ENCODE peak calls at places on chromosomes 11 and 22, in six cellular contexts. Y is A549, I is HepG2, B is GM12878, F is endothelial cell of umbilical vein, H is K562. R is an unnamed sample.

GRCh38 chr11:17605736-17606135 is 58.7 kb downstream of the OTOG start:
- DNase-seq in Y (no peak), I (no peak), B (no peak), F (no peak), H (no peak), R (no peak)

GRCh38 chr22:23079814-23080521 is 9.6 kb downstream of the GNAZ start:
- DNase-seq in Y (no peak), I (peak), B (no peak), F (no peak), H (no peak), R (no peak)

GRCh38 chr11:65489061-65489705 is 9.7 kb upstream of the MALAT1 start:
- DNase-seq in Y (no peak), I (peak), B (no peak), F (peak), H (peak), R (no peak)

GRCh38 chr11:17581732-17582053 is 34.6 kb downstream of the OTOG start:
- DNase-seq in Y (no peak), I (no peak), B (no peak), F (no peak), H (no peak), R (no peak)

GRCh38 chr11:128709402-128709801 is 15.5 kb downstream of the FLI1 start:
- DNase-seq in Y (no peak), I (peak), B (no peak), F (peak), H (no peak), R (no peak)

GRCh38 chr11:1259076-1259461 is 36.2 kb downstream of the MUC5B start:
- DNase-seq in Y (no peak), I (no peak), B (no peak), F (no peak), H (no peak), R (no peak)

GRCh38 chr22:31233001-31233400 is 20.9 kb downstream of the LIMK2 start:
- DNase-seq in Y (no peak), I (no peak), B (no peak), F (peak), H (no peak), R (peak)

GRCh38 chr11:39247570-39248137 is 2211.8 kb downstream of the LRRC4C start:
- DNase-seq in Y (no peak), I (no peak), B (no peak), F (no peak), H (no peak), R (no peak)

GRCh38 chr11:13135385-13136271 is 126.5 kb downstream of the RASSF10 start:
- DNase-seq in Y (no peak), I (peak), B (no peak), F (peak), H (no peak), R (no peak)

GRCh38 chr11:113663567-113663966 is 42.5 kb downstream of the TMPRSS5 start:
- DNase-seq in Y (no peak), I (no peak), B (no peak), F (no peak), H (peak), R (no peak)

GRCh38 chr11:57477507-57478189 is 17.3 kb downstream of the RTN4RL2 start:
- DNase-seq in Y (no peak), I (no peak), B (no peak), F (no peak), H (no peak), R (no peak)

GRCh38 chr11:20027546-20028014 is 132.7 kb downstream of the DBX1 start:
- DNase-seq in Y (no peak), I (no peak), B (no peak), F (no peak), H (no peak), R (no peak)

GRCh38 chr22:49929553-49929979 is 11.1 kb downstream of the CRELD2 start:
- DNase-seq in Y (no peak), I (no peak), B (no peak), F (no peak), H (peak), R (peak)

GRCh38 chr22:43313497-43314474 is 29.4 kb downstream of the SCUBE1 start:
- DNase-seq in Y (no peak), I (no peak), B (no peak), F (no peak), H (no peak), R (peak)

GRCh38 chr11:1048375-1049070 is 12.0 kb upstream of the MUC6 start:
- DNase-seq in Y (no peak), I (no peak), B (no peak), F (no peak), H (no peak), R (no peak)

GRCh38 chr22:19599626-19600243 is 75.5 kb upstream of the CLDN5 start:
- DNase-seq in Y (no peak), I (no peak), B (no peak), F (no peak), H (peak), R (no peak)

GRCh38 chr22:19597399-19597735 is 73.2 kb upstream of the CLDN5 start:
- DNase-seq in Y (no peak), I (peak), B (no peak), F (peak), H (peak), R (peak)

GRCh38 chr22:19599004-19599403 is 74.8 kb upstream of the CLDN5 start:
- DNase-seq in Y (no peak), I (no peak), B (no peak), F (no peak), H (no peak), R (no peak)

GRCh38 chr22:19596680-19597398 is 72.6 kb upstream of the CLDN5 start:
- DNase-seq in Y (no peak), I (peak), B (no peak), F (no peak), H (peak), R (peak)

GRCh38 chr22:19598054-19598855 is 74.0 kb upstream of the CLDN5 start:
- DNase-seq in Y (no peak), I (no peak), B (no peak), F (no peak), H (peak), R (peak)
- TF ChIP-seq MYC in Y (no peak), I (peak), B (no peak), F (no peak), H (no peak), R (no peak)

GRCh38 chr22:39567135-39567946 is 3.2 kb upstream of the CACNA1I start:
- DNase-seq in Y (no peak), I (no peak), B (no peak), F (no peak), H (no peak), R (no peak)

GRCh38 chr22:39562839-39563489 is 7.6 kb upstream of the CACNA1I start:
- DNase-seq in Y (no peak), I (no peak), B (no peak), F (no peak), H (no peak), R (no peak)

GRCh38 chr22:39563571-39564428 is 6.8 kb upstream of the CACNA1I start:
- DNase-seq in Y (no peak), I (no peak), B (no peak), F (no peak), H (no peak), R (no peak)

GRCh38 chr22:39568278-39568981 is 2.1 kb upstream of the CACNA1I start:
- DNase-seq in Y (no peak), I (no peak), B (no peak), F (no peak), H (no peak), R (no peak)

DNA sequence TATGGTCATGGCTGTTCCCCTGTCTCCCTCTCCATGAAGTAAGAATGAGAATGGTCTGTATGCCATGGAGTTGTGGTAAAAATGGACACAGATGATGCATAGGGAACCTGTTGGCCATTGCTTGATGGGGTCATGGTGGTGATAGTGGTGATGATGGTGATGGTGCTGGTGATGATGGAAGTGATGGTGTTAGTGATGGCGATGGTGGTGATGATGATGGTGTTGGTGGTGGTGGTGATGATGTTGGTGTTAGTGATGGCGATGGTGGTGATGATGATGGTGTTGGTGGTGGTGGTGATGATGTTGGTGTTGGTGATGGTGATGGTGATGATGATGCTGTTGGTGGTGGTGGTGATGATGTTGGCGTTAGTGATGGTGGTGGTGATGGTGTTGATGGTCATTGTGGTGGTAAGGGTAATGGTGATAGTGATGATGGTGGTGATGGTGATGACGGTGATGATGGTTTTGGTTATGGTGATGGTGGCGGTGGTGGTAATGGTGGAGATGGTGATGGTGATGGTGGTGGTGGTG is 5.1 kb upstream of the CACNA1I start:
- DNase-seq in Y (no peak), I (no peak), B (no peak), F (no peak), H (no peak), R (no peak)
- H3K4me3 ChIP-seq in Y (no peak), I (no peak), B (no peak), F (no peak), H (no peak), R (no peak)

DNA sequence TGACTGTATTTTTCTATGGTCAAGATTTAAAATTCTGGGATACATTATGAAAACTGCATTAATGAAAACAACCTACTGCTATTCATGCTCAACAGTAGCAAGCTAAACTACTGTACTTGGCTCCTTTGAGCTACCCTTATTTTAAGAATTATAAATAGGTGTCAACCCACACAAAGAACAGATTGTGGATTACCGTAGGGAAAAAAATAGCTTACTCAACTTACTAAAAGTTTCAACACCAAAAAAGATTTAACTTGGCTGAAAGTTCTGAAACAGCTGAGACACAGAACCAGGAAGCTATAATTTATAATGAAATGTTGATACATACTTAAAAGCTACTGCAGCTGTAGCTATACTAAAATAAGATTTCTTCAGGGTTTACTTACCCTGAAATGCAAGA is 10.1 kb downstream of the LIN7C start:
- DNase-seq in Y (no peak), I (no peak), B (no peak), F (no peak), H (no peak), R (no peak)
- TF ChIP-seq MYC in Y (no peak), I (no peak), B (no peak), F (no peak), H (no peak), R (no peak)

GRCh38 chr11:111986589-111986988 is 38.6 kb upstream of the DLAT start:
- DNase-seq in Y (no peak), I (no peak), B (no peak), F (no peak), H (no peak), R (no peak)

GRCh38 chr11:111982019-111982464 is 43.2 kb upstream of the DLAT start:
- DNase-seq in Y (peak), I (peak), B (peak), F (peak), H (peak), R (peak)

GRCh38 chr11:111981270-111981669 is 43.9 kb upstream of the DLAT start:
- DNase-seq in Y (no peak), I (no peak), B (no peak), F (no peak), H (no peak), R (no peak)

GRCh38 chr11:111982532-111983186 is 42.5 kb upstream of the DLAT start:
- DNase-seq in Y (no peak), I (no peak), B (no peak), F (no peak), H (no peak), R (no peak)

DNA sequence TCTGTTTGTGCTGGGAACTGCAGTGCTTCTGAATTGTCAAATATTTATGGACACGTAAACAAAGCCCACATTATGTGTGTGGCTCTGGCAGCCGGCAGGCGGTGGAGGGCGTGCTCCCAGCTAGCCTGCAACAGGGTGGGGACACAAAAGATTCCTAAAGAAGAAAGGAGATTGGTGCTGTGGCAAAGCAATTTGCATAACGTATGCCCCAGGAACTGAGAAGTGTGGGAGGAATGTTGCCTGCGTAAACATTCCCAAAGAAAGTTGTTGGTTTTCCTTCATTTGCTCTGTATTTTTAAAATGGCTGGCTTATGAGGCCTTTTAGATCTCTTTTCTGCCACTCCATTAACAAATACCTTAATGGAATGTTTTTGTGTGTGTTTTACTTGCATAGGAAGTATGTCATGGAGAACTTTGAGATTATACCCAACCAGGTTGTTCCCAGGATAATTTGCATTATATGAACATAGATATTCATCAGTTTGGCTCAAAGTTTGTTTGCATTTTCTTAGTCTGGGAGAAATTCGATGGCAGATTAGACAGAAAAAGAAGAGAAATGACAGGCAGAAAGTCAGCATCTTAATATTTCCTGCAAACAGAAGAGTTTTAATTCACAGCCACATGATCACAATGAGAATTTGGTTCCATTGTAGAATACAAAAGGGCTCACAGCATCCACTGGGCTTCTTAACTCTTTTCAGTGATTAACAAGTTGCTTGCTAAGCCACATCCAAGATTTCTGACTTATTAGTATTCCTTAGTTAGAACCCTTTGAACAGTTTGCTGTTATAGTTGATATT is 41.8 kb upstream of the DLAT start:
- DNase-seq in Y (no peak), I (peak), B (no peak), F (peak), H (peak), R (no peak)
- H3K4me3 ChIP-seq in Y (no peak), I (no peak), B (no peak), F (no peak), H (no peak), R (no peak)

GRCh38 chr22:21832291-21833290 is 34.9 kb downstream of the MAPK1 start:
- DNase-seq in Y (no peak), I (no peak), B (no peak), F (no peak), H (peak), R (no peak)

GRCh38 chr22:21837184-21837979 is 30.1 kb downstream of the MAPK1 start:
- DNase-seq in Y (peak), I (peak), B (no peak), F (peak), H (no peak), R (no peak)

GRCh38 chr22:21839765-21840140 is 27.7 kb downstream of the MAPK1 start:
- DNase-seq in Y (no peak), I (no peak), B (no peak), F (no peak), H (no peak), R (no peak)

GRCh38 chr22:21835378-21835777 is 32.1 kb downstream of the MAPK1 start:
- DNase-seq in Y (no peak), I (no peak), B (no peak), F (no peak), H (no peak), R (no peak)

DNA sequence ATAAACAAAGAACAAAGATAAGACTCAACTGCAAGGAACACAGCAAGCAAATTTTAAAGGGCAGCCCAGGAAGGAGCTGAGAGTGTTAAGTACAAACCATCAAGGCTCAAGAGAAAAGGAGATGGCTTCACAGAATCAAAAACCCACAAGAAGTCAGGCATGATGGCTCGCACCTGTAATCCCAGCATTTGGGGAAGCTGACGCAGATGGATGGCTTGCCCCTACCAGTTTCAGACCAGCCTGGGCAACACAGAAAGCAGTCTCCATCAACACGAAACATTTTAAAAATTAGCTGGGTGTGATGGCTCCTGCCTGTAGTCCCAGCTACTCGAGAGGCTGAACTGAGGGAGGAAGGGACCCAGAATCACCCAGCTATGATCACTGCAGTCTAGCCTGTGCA is 32.6 kb downstream of the MAPK1 start:
- DNase-seq in Y (no peak), I (no peak), B (peak), F (no peak), H (no peak), R (no peak)
- TF ChIP-seq MYC in Y (no peak), I (no peak), B (no peak), F (no peak), H (no peak), R (no peak)

GRCh38 chr11:87043894-87044293 is 6.2 kb downstream of the TMEM135 start:
- DNase-seq in Y (no peak), I (no peak), B (no peak), F (no peak), H (no peak), R (no peak)

DNA sequence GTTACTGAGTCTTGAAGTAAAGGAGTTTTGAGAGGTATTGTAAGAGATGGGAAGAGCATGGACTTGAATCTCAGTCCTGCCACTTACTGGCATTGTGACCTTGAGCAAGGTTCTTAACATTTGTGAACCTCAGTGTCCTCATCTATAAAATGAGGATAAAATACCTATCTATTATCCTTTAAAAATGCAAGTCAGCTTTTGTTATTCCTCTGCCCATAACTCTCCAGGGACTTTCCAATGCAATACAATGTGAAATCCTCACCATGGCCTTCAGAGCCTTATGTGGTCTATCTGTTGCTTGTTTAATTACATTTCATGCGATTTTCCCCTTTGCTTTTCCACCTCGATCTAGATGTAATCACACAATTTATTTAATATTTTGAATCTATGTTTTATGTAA is 9.1 kb downstream of the TMEM135 start:
- DNase-seq in Y (no peak), I (no peak), B (no peak), F (no peak), H (no peak), R (no peak)
- H3K4me3 ChIP-seq in Y (no peak), I (no peak), B (no peak), F (no peak), H (no peak), R (no peak)

DNA sequence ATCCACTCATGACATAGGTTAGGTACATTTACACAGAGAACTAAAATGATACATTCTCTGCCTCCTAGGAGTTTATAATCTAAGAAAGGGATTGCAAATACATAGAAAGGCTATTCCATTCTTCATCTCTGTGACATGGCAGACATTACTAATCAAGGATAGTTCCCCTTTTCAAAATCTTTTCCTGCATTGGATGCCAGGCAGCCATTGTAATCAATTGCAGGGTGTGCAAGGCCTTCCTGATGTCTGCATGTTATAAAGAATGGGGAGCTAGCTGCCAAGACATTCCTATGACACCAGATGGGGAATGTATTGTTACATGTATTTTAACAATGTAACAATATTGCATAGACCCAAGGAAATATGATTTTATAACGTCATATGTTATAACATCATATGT is 82.0 kb downstream of the KIRREL3 start:
- DNase-seq in Y (no peak), I (no peak), B (no peak), F (no peak), H (no peak), R (peak)
- TF ChIP-seq MYC in Y (no peak), I (no peak), B (no peak), F (no peak), H (no peak), R (no peak)

GRCh38 chr11:131796541-131796940 is 426.1 kb downstream of the NTM start:
- DNase-seq in Y (no peak), I (no peak), B (no peak), F (no peak), H (no peak), R (no peak)

GRCh38 chr11:131800452-131800851 is 430.0 kb downstream of the NTM start:
- DNase-seq in Y (no peak), I (no peak), B (no peak), F (no peak), H (no peak), R (no peak)

GRCh38 chr11:131807876-131808275 is 437.5 kb downstream of the NTM start:
- DNase-seq in Y (no peak), I (no peak), B (no peak), F (no peak), H (no peak), R (no peak)

GRCh38 chr11:131802416-131802815 is 432.0 kb downstream of the NTM start:
- DNase-seq in Y (no peak), I (no peak), B (no peak), F (no peak), H (no peak), R (no peak)
- H3K4me3 ChIP-seq in Y (no peak), I (no peak), B (no peak), F (no peak), H (no peak), R (no peak)